ENCODE peak calls at places on chromosomes 7 and 10, in six cellular contexts. O is esophagus squamous epithelium; R is astrocyte of the spinal cord; J is tibial artery; M is left ventricle myocardium inferior; H is stimulated activated CD4-positive, alpha-beta T cell treated with anti-CD3 and anti-CD28 coated beads, TNF-alpha, amount 100 ng/mL, for 4 hours. F is an unnamed sample.

GRCh38 chr10:6678211-6678803 is 98.2 kb upstream of the PRKCQ start:
- DNase-seq in O (no peak), R (peak; percentile 30), J (peak; percentile 22), M (peak; percentile 37), H (peak; percentile 15), F (peak; percentile 5)

GRCh38 chr7:116674508-116675173 is 2.6 kb downstream of the MET start:
- DNase-seq in O (no peak), R (peak; percentile 55), J (no peak), M (no peak), H (no peak), F (no peak)

GRCh38 chr10:102384053-102384452 is 11.5 kb upstream of the NFKB2 start:
- DNase-seq in O (no peak), R (no peak), J (no peak), M (no peak), H (no peak), F (no peak)

GRCh38 chr7:129719980-129720732 is 108.6 kb downstream of the NRF1 start:
- DNase-seq in O (no peak), R (no peak), J (no peak), M (no peak), H (no peak), F (no peak)

GRCh38 chr7:36272211-36272566 is 117.5 kb upstream of the ANLN start:
- DNase-seq in O (no peak), R (no peak), J (no peak), M (no peak), H (no peak), F (no peak)

GRCh38 chr10:71963351-71963755 is 842 bp upstream of the CHST3 start:
- DNase-seq in O (no peak), R (no peak), J (peak; percentile 82), M (peak; percentile 39), H (no peak), F (no peak)

GRCh38 chr7:28647076-28647421 is 234.7 kb downstream of the CREB5 start:
- DNase-seq in O (no peak), R (no peak), J (no peak), M (no peak), H (no peak), F (no peak)

GRCh38 chr10:1657500-1657899 is 79.8 kb downstream of the ADARB2 start:
- DNase-seq in O (no peak), R (no peak), J (no peak), M (no peak), H (no peak), F (no peak)

GRCh38 chr7:80640841-80641240 is 2.4 kb downstream of the CD36 start:
- DNase-seq in O (no peak), R (peak; percentile 61), J (no peak), M (no peak), H (no peak), F (no peak)

GRCh38 chr10:132441818-132442217 is 44.8 kb downstream of the PWWP2B start:
- DNase-seq in O (no peak), R (no peak), J (no peak), M (no peak), H (no peak), F (no peak)

GRCh38 chr10:110641256-110641655 is 2.9 kb upstream of the RBM20 start:
- DNase-seq in O (no peak), R (peak; percentile 42), J (no peak), M (peak; percentile 62), H (no peak), F (no peak)

GRCh38 chr7:144818516-144818915 is 17.3 kb downstream of the TPK1 start:
- DNase-seq in O (no peak), R (peak; percentile 24), J (no peak), M (no peak), H (no peak), F (no peak)

GRCh38 chr10:99203310-99203709 is 32.3 kb downstream of the HPSE2 start:
- DNase-seq in O (no peak), R (no peak), J (no peak), M (no peak), H (no peak), F (no peak)

GRCh38 chr10:7767209-7767608 is 20.6 kb downstream of the KIN start:
- DNase-seq in O (no peak), R (peak; percentile 86), J (no peak), M (no peak), H (no peak), F (no peak)

GRCh38 chr7:90655566-90655965 is 59.4 kb downstream of the CDK14 start:
- DNase-seq in O (no peak), R (peak; percentile 95), J (no peak), M (no peak), H (no peak), F (no peak)